ENCODE peak calls at places on chromosomes 1 and 21, in nine cellular contexts. One of them, this sample, is unnamed.

GRCh38 chr21:23811802-23812201 is 1795.5 kb downstream of the MRPL39 start:
- DNase-seq in HFF-Myc: no peak
- DNase-seq in IMR-90: no peak
- DNase-seq in endothelial cell: no peak
- DNase-seq in suprapubic skin: no peak
- DNase-seq in body of pancreas: no peak
- DNase-seq in brain microvascular endothelial cell: no peak
- DNase-seq in heart left ventricle: no peak
- DNase-seq in GM12865: no peak
- DNase-seq in this sample: no peak

GRCh38 chr1:91736146-91736998 is 149.6 kb downstream of the TGFBR3 start:
- DNase-seq in body of pancreas: no peak
- DNase-seq in brain microvascular endothelial cell: no peak
- DNase-seq in endothelial cell: no peak
- DNase-seq in IMR-90: peak; percentile 58
- DNase-seq in GM12865: no peak
- DNase-seq in heart left ventricle: no peak
- DNase-seq in suprapubic skin: no peak
- DNase-seq in HFF-Myc: no peak
- DNase-seq in this sample: no peak

GRCh38 chr1:109611308-109611950 is 8.0 kb downstream of the GNAT2 start:
- DNase-seq in GM12865: no peak
- DNase-seq in endothelial cell: no peak
- DNase-seq in body of pancreas: no peak
- DNase-seq in heart left ventricle: no peak
- DNase-seq in HFF-Myc: no peak
- DNase-seq in IMR-90: no peak
- DNase-seq in brain microvascular endothelial cell: no peak
- DNase-seq in suprapubic skin: no peak
- DNase-seq in this sample: no peak

GRCh38 chr1:113981962-113982931 is 3.0 kb downstream of the OLFML3 start:
- DNase-seq in GM12865: no peak
- DNase-seq in body of pancreas: peak; percentile 26
- DNase-seq in HFF-Myc: peak; percentile 43
- DNase-seq in brain microvascular endothelial cell: peak; percentile 56
- DNase-seq in heart left ventricle: peak; percentile 76
- DNase-seq in IMR-90: peak; percentile 82
- DNase-seq in suprapubic skin: no peak
- DNase-seq in endothelial cell: no peak
- DNase-seq in this sample: no peak

GRCh38 chr1:105138445-105138821 is 1388.7 kb downstream of the AMY1C start:
- DNase-seq in suprapubic skin: no peak
- DNase-seq in body of pancreas: no peak
- DNase-seq in GM12865: no peak
- DNase-seq in endothelial cell: no peak
- DNase-seq in brain microvascular endothelial cell: no peak
- DNase-seq in heart left ventricle: no peak
- DNase-seq in IMR-90: no peak
- DNase-seq in HFF-Myc: no peak
- DNase-seq in this sample: no peak

GRCh38 chr1:203304919-203305808 is at the start of gene BTG2:
- DNase-seq in brain microvascular endothelial cell: peak; percentile 73
- DNase-seq in HFF-Myc: no peak
- DNase-seq in heart left ventricle: peak; percentile 97
- DNase-seq in body of pancreas: peak; percentile 95
- DNase-seq in IMR-90: peak; percentile 86
- DNase-seq in suprapubic skin: peak; percentile 95
- DNase-seq in GM12865: peak; percentile 96
- DNase-seq in endothelial cell: peak; percentile 86
- DNase-seq in this sample: no peak

GRCh38 chr1:1122981-1123480 is 7.1 kb upstream of the C1orf159 start:
- DNase-seq in suprapubic skin: no peak
- DNase-seq in body of pancreas: no peak
- DNase-seq in IMR-90: no peak
- DNase-seq in brain microvascular endothelial cell: no peak
- DNase-seq in endothelial cell: no peak
- DNase-seq in heart left ventricle: no peak
- DNase-seq in HFF-Myc: no peak
- DNase-seq in GM12865: no peak
- DNase-seq in this sample: peak; percentile 54

GRCh38 chr1:232891116-232891515 is 59.3 kb upstream of the NTPCR start:
- DNase-seq in endothelial cell: no peak
- DNase-seq in HFF-Myc: no peak
- DNase-seq in suprapubic skin: no peak
- DNase-seq in IMR-90: peak; percentile 81
- DNase-seq in GM12865: no peak
- DNase-seq in brain microvascular endothelial cell: peak; percentile 90
- DNase-seq in body of pancreas: no peak
- DNase-seq in heart left ventricle: no peak
- DNase-seq in this sample: no peak

GRCh38 chr1:20402585-20403422 is 83.2 kb downstream of the CAMK2N1 start:
- DNase-seq in body of pancreas: no peak
- DNase-seq in brain microvascular endothelial cell: no peak
- DNase-seq in endothelial cell: no peak
- DNase-seq in suprapubic skin: peak; percentile 49
- DNase-seq in heart left ventricle: no peak
- DNase-seq in HFF-Myc: no peak
- DNase-seq in IMR-90: no peak
- DNase-seq in GM12865: no peak
- DNase-seq in this sample: peak; percentile 67

DNA sequence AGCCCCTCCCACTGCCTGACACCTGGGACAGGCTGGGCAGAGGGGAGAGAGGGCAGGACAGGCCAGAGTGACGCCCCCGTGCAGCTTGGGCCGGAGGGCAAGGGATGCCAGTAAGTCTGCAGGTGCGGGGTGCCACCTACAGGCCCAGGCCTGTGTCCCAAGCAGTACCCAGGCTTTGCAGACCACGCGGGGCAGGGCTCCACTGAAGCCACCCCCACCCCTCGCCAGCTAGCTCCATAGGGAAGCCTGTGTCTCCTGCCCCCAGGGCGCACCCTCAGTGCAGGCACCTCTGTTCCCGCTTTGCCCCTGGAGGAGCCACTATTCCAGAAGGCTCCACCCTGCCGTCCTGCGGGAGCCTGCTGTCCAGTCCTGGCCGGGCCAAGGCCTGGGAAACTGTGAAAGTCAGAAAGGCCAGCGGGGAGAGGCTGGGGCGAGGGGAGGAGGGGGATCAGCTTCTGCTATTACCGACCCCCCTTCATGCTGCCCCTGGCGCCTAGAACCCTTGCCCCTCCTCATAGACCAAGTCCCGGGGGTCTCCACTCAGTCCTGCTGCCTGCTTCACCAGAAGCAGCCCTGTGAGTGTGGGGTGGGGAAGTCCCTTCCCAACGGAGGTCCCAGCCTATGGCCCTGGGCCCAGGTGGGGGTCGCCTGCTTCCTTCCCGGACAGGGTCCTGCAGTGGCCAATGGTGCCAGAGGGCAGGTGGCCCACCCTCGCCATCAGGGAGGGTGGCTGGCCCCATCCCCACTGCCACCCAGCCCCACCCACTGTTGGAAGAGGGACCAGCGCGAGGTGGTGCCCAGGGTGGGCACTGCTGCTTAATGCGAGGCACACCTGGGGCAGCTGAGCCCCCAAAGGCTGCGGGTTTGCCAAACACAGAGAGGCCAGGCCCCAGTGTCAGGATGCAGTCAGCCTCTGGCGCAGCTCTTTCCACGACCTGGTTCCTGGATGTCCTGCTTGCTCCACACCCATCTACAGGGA is 54.4 kb downstream of the KCNAB2 start:
- DNase-seq in heart left ventricle: peak; percentile 57
- DNase-seq in IMR-90: no peak
- DNase-seq in body of pancreas: no peak
- DNase-seq in HFF-Myc: no peak
- DNase-seq in GM12865: no peak
- DNase-seq in endothelial cell: no peak
- DNase-seq in suprapubic skin: no peak
- DNase-seq in brain microvascular endothelial cell: no peak
- DNase-seq in this sample: peak; percentile 84
- TF ChIP-seq CTCF in heart left ventricle: no peak
- TF ChIP-seq CTCF in IMR-90: no peak
- TF ChIP-seq CTCF in body of pancreas: no peak
- TF ChIP-seq CTCF in HFF-Myc: peak; percentile 20
- TF ChIP-seq CTCF in GM12865: peak; percentile 21
- TF ChIP-seq CTCF in endothelial cell: no peak
- TF ChIP-seq CTCF in suprapubic skin: no peak
- TF ChIP-seq CTCF in brain microvascular endothelial cell: peak; percentile 28
- TF ChIP-seq CTCF in this sample: peak; percentile 23

GRCh38 chr1:152878042-152878441 is at the start of gene SMCP:
- DNase-seq in endothelial cell: peak; percentile 46
- DNase-seq in brain microvascular endothelial cell: no peak
- DNase-seq in heart left ventricle: no peak
- DNase-seq in GM12865: peak; percentile 41
- DNase-seq in HFF-Myc: no peak
- DNase-seq in suprapubic skin: no peak
- DNase-seq in IMR-90: no peak
- DNase-seq in body of pancreas: no peak
- DNase-seq in this sample: no peak
- TF ChIP-seq CTCF in endothelial cell: peak; percentile 57
- TF ChIP-seq CTCF in brain microvascular endothelial cell: peak; percentile 31
- TF ChIP-seq CTCF in heart left ventricle: no peak
- TF ChIP-seq CTCF in GM12865: peak; percentile 35
- TF ChIP-seq CTCF in HFF-Myc: peak; percentile 20
- TF ChIP-seq CTCF in suprapubic skin: no peak
- TF ChIP-seq CTCF in IMR-90: no peak
- TF ChIP-seq CTCF in body of pancreas: peak; percentile 3
- TF ChIP-seq CTCF in this sample: peak; percentile 9

GRCh38 chr21:40512590-40512989 is 334.4 kb downstream of the DSCAM start:
- DNase-seq in GM12865: no peak
- DNase-seq in brain microvascular endothelial cell: no peak
- DNase-seq in suprapubic skin: no peak
- DNase-seq in heart left ventricle: no peak
- DNase-seq in HFF-Myc: no peak
- DNase-seq in IMR-90: no peak
- DNase-seq in endothelial cell: no peak
- DNase-seq in body of pancreas: no peak
- DNase-seq in this sample: no peak
- TF ChIP-seq CTCF in GM12865: peak; percentile 37
- TF ChIP-seq CTCF in brain microvascular endothelial cell: peak; percentile 57
- TF ChIP-seq CTCF in suprapubic skin: no peak
- TF ChIP-seq CTCF in heart left ventricle: peak; percentile 28
- TF ChIP-seq CTCF in HFF-Myc: peak; percentile 51
- TF ChIP-seq CTCF in IMR-90: no peak
- TF ChIP-seq CTCF in endothelial cell: peak; percentile 63
- TF ChIP-seq CTCF in body of pancreas: peak; percentile 32
- TF ChIP-seq CTCF in this sample: peak; percentile 61

DNA sequence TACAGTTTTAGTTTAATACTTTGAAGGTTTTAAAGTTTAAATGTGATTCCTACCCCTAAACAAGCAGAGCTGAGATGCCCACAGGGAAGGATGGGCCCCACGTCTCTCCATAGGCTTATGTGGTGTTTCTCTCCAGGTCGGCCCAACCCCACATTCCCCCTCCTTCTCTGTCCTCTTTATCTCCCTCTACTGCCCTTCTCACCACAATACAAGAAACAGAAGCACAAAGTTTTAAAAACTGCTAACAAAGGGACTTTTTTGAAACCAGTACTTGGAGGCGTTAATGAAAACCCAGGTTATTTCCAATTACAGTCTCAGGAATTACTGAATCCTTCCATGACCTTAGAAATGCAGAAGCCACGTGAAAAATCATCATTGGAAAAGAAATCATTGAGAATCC is 324.0 kb downstream of the NTNG1 start:
- DNase-seq in heart left ventricle: no peak
- DNase-seq in endothelial cell: no peak
- DNase-seq in suprapubic skin: no peak
- DNase-seq in brain microvascular endothelial cell: no peak
- DNase-seq in body of pancreas: no peak
- DNase-seq in GM12865: peak; percentile 16
- DNase-seq in HFF-Myc: no peak
- DNase-seq in IMR-90: no peak
- DNase-seq in this sample: no peak
- TF ChIP-seq CTCF in heart left ventricle: no peak
- TF ChIP-seq CTCF in endothelial cell: no peak
- TF ChIP-seq CTCF in suprapubic skin: no peak
- TF ChIP-seq CTCF in brain microvascular endothelial cell: peak; percentile 20
- TF ChIP-seq CTCF in body of pancreas: no peak
- TF ChIP-seq CTCF in GM12865: peak; percentile 6
- TF ChIP-seq CTCF in HFF-Myc: no peak
- TF ChIP-seq CTCF in IMR-90: no peak
- TF ChIP-seq CTCF in this sample: no peak

GRCh38 chr1:2539312-2539907 is 9.3 kb upstream of the HES5 start:
- DNase-seq in endothelial cell: peak; percentile 66
- DNase-seq in body of pancreas: no peak
- DNase-seq in brain microvascular endothelial cell: no peak
- DNase-seq in GM12865: peak; percentile 21
- DNase-seq in IMR-90: no peak
- DNase-seq in HFF-Myc: no peak
- DNase-seq in suprapubic skin: no peak
- DNase-seq in heart left ventricle: no peak
- DNase-seq in this sample: no peak
- TF ChIP-seq CTCF in endothelial cell: peak; percentile 64
- TF ChIP-seq CTCF in body of pancreas: peak; percentile 7
- TF ChIP-seq CTCF in brain microvascular endothelial cell: peak; percentile 54
- TF ChIP-seq CTCF in GM12865: peak; percentile 46
- TF ChIP-seq CTCF in IMR-90: peak; percentile 8
- TF ChIP-seq CTCF in HFF-Myc: peak; percentile 33
- TF ChIP-seq CTCF in suprapubic skin: no peak
- TF ChIP-seq CTCF in heart left ventricle: no peak
- TF ChIP-seq CTCF in this sample: peak; percentile 64

DNA sequence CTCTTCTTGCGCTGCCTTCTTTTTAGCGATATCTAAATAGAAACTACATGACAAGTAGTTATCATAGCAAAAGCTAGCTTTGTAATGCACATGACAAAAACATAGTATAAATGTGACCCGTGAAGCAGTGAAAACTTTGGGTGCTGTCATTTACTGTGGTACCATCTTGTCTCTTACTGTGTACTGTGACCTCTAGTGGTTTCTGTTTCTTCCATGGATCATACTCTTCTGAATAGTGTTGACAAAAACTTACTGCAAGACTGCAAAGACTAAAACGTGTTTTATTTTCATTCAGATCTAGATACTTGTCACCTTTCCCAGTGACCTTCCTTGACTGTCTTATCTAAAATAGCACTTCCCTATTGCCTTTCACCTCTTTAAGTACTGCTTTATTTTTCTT is 6.1 kb downstream of the RLF start:
- DNase-seq in IMR-90: no peak
- DNase-seq in endothelial cell: no peak
- DNase-seq in heart left ventricle: no peak
- DNase-seq in GM12865: no peak
- DNase-seq in body of pancreas: no peak
- DNase-seq in brain microvascular endothelial cell: no peak
- DNase-seq in suprapubic skin: no peak
- DNase-seq in HFF-Myc: no peak
- DNase-seq in this sample: no peak
- TF ChIP-seq CTCF in IMR-90: no peak
- TF ChIP-seq CTCF in endothelial cell: no peak
- TF ChIP-seq CTCF in heart left ventricle: no peak
- TF ChIP-seq CTCF in GM12865: no peak
- TF ChIP-seq CTCF in body of pancreas: no peak
- TF ChIP-seq CTCF in brain microvascular endothelial cell: no peak
- TF ChIP-seq CTCF in suprapubic skin: no peak
- TF ChIP-seq CTCF in HFF-Myc: no peak
- TF ChIP-seq CTCF in this sample: no peak